ENCODE peak calls at places on chromosomes 6 and 20, in four cellular contexts. E is ovary, X is upper lobe of left lung, U is suprapubic skin. F is an unnamed sample. For H3K36me3, the result is how much of the 10 kb centered on the place peaks cover.

GRCh38 chr6:144248003-144248402 is 37.1 kb upstream of the UTRN start:
- DNase-seq in X (no peak), U (no peak), E (no peak), F (no peak)

GRCh38 chr20:38190936-38191371 is 25.9 kb upstream of the TGM2 start:
- DNase-seq in U (no peak), X (no peak), E (no peak), F (no peak)

GRCh38 chr6:114142256-114142655 is 171.3 kb upstream of the HDAC2 start:
- DNase-seq in X (no peak), U (no peak), E (no peak), F (no peak)

GRCh38 chr6:32947552-32948465 is 5.1 kb downstream of the HLA-DMA start:
- DNase-seq in U (no peak), E (no peak), X (no peak), F (no peak)

GRCh38 chr6:111709201-111709600 is 103.5 kb upstream of the TRAF3IP2 start:
- DNase-seq in X (no peak), U (no peak), E (no peak), F (no peak)

GRCh38 chr6:125086716-125087115 is 66.9 kb upstream of the TPD52L1 start:
- DNase-seq in E (no peak), U (no peak), X (no peak), F (no peak)

GRCh38 chr6:14452567-14453527 is 335.3 kb downstream of the CD83 start:
- DNase-seq in X (no peak), U (no peak), E (no peak), F (no peak)

GRCh38 chr6:93968126-93968525 is 548.8 kb upstream of the EPHA7 start:
- DNase-seq in X (no peak), U (no peak), E (no peak), F (no peak)

GRCh38 chr6:21102624-21103023 is 490.9 kb upstream of the SOX4 start:
- DNase-seq in E (no peak), U (no peak), X (no peak), F (peak)

GRCh38 chr6:136083540-136083939 is 166.6 kb downstream of the MTFR2 start:
- DNase-seq in E (no peak), U (no peak), X (no peak), F (no peak)

GRCh38 chr6:170159040-170159965 is 131.6 kb downstream of the DLL1 start:
- DNase-seq in E (peak), X (peak), U (peak), F (no peak)

GRCh38 chr20:37798312-37798711 is 104.5 kb downstream of the CTNNBL1 start:
- DNase-seq in E (no peak), X (no peak), U (no peak), F (no peak)

GRCh38 chr6:24205020-24205492 is 79.0 kb downstream of the NRSN1 start:
- DNase-seq in E (no peak), X (no peak), U (no peak), F (no peak)

GRCh38 chr6:168190646-168191443 is 111.8 kb upstream of the FRMD1 start:
- DNase-seq in X (no peak), U (peak), E (no peak), F (peak)

GRCh38 chr20:47743671-47744070 is 41.6 kb downstream of the SULF2 start:
- DNase-seq in E (no peak), U (no peak), X (no peak), F (no peak)

GRCh38 chr20:19265646-19266374 is 53.4 kb downstream of the SLC24A3 start:
- DNase-seq in E (no peak), X (no peak), U (no peak), F (no peak)

GRCh38 chr6:114579486-114579885 is 236.7 kb upstream of the HS3ST5 start:
- DNase-seq in U (no peak), E (no peak), X (no peak), F (no peak)

GRCh38 chr6:104003803-104004516 is 855.8 kb downstream of the HACE1 start:
- DNase-seq in X (no peak), U (no peak), E (no peak), F (no peak)

GRCh38 chr20:20491110-20491783 is 123.3 kb downstream of the INSM1 start:
- DNase-seq in X (no peak), U (no peak), E (no peak), F (no peak)

GRCh38 chr20:750801-751200 is 17.5 kb downstream of the SLC52A3 start:
- DNase-seq in X (no peak), E (no peak), U (no peak), F (no peak)

GRCh38 chr20:325889-326644 is 715 bp downstream of the SOX12 start:
- DNase-seq in E (peak), U (peak), X (peak), F (peak)

GRCh38 chr6:217048-217659 is 75.1 kb upstream of the DUSP22 start:
- DNase-seq in X (peak), U (no peak), E (no peak), F (peak)

GRCh38 chr6:17393335-17394191 is at the start of gene CAP2:
- DNase-seq in X (peak), U (peak), E (peak), F (peak)

GRCh38 chr6:87421576-87421975 is 13.8 kb downstream of the CFAP206 start:
- DNase-seq in U (no peak), X (no peak), E (no peak), F (no peak)

GRCh38 chr6:169982461-169983386 is 231.3 kb downstream of the ERMARD start:
- DNase-seq in U (no peak), X (peak), E (no peak), F (no peak)

GRCh38 chr6:166023273-166023989 is 144.2 kb downstream of the TBXT start:
- DNase-seq in E (no peak), U (no peak), X (no peak), F (no peak)

GRCh38 chr20:20837574-20838021 is 125.2 kb upstream of the RALGAPA2 start:
- DNase-seq in E (peak), X (no peak), U (no peak), F (peak)

GRCh38 chr6:27951040-27951439 is 6.0 kb upstream of the OR2B6 start:
- DNase-seq in X (no peak), U (no peak), E (no peak), F (no peak)

GRCh38 chr20:20095114-20095872 is 43.0 kb downstream of the CFAP61 start:
- DNase-seq in E (no peak), X (no peak), U (no peak), F (no peak)

GRCh38 chr6:12875061-12875460 is 158.5 kb downstream of the PHACTR1 start:
- DNase-seq in E (no peak), U (no peak), X (no peak), F (no peak)

GRCh38 chr20:36839150-36839549 is 36.8 kb upstream of the TLDC2 start:
- DNase-seq in E (no peak), X (peak), U (no peak), F (no peak)

DNA sequence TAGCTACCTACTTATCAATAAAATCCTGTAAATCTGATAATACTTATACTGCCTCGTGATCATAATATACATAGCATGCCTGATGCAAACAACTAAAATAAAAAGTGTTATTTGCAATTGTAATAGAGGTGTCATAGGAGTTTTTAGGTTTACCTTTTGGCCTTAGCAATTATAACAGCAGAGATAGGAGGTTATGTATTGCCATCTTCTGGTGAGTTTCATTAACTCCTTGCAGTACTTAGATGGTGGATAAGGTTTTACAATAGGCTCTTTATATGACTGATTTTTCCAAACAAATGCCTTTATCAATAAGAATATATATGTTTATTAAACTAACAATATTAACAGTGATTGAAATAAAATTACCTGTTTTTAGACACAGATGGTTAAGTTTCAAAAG is 27.8 kb upstream of the MYCT1 start:
- DNase-seq in U (no peak), X (no peak), E (no peak), F (no peak)
- TF ChIP-seq CTCF in U (no peak), X (no peak), E (peak), F (no peak)

DNA sequence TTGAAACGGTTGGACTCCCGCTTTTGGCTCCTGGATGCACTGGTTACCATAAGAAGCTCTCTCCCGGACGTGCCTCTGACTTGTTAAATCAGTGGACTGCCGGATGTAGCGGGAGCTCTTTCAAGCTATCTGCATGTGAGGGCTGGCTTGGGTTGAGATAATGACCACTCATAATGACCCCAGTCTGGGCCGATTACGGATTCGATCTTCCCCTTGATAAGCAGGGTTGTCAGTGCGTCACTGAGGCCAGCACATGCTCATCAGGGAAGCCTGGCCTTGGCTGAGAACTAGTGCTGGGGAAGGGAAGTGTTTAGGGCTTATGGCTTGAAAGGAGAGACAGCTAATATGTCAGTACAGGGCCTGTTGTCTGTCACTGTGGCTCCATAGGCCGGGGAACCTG is 528.1 kb downstream of the CDH26 start:
- DNase-seq in X (no peak), E (no peak), U (no peak), F (no peak)
- H3K36me3 ChIP-seq in X (under half), E (under half), U (under half), F (under half)

GRCh38 chr20:2282181-2282580 is 13.6 kb upstream of the TGM3 start:
- DNase-seq in U (no peak), X (no peak), E (no peak), F (no peak)

GRCh38 chr20:2281563-2281962 is 14.2 kb upstream of the TGM3 start:
- DNase-seq in E (no peak), U (no peak), X (no peak), F (no peak)

GRCh38 chr20:2283706-2284423 is 11.9 kb upstream of the TGM3 start:
- DNase-seq in X (no peak), U (no peak), E (no peak), F (no peak)

GRCh38 chr20:2279245-2279779 is 16.5 kb upstream of the TGM3 start:
- DNase-seq in E (no peak), U (no peak), X (no peak), F (no peak)

DNA sequence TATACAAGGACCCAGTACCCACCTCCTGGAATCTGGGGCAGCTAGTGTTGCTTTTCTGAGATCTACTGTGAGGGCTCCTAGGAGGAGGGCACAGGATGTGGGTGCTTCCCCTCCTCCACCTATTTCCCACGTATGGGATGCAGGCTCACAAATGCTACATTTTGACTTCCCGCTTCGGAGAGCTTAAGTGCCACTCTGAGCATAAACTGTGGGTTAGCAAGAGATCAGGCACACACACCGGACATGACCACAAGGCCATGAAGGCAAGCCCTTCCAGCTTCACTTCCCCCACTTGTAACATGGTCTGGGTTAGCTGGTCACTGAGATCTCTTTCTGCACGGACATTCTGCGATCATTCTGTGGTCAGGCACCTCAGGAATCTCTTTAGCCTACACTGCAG is 15.7 kb upstream of the TGM3 start:
- DNase-seq in E (no peak), X (no peak), U (no peak), F (no peak)
- TF ChIP-seq EP300 in E (no peak), X (no peak), U (no peak), F (no peak)

GRCh38 chr6:2748183-2748582 is 2.5 kb downstream of the MYLK4 start:
- DNase-seq in E (no peak), U (no peak), X (no peak), F (no peak)

GRCh38 chr6:2752477-2753115 is 1.9 kb upstream of the MYLK4 start:
- DNase-seq in E (no peak), X (no peak), U (no peak), F (no peak)

GRCh38 chr6:2751871-2752270 is 1.1 kb upstream of the MYLK4 start:
- DNase-seq in X (no peak), E (no peak), U (no peak), F (no peak)

GRCh38 chr6:2750832-2751231 is at the start of gene MYLK4:
- DNase-seq in E (no peak), U (no peak), X (no peak), F (no peak)

DNA sequence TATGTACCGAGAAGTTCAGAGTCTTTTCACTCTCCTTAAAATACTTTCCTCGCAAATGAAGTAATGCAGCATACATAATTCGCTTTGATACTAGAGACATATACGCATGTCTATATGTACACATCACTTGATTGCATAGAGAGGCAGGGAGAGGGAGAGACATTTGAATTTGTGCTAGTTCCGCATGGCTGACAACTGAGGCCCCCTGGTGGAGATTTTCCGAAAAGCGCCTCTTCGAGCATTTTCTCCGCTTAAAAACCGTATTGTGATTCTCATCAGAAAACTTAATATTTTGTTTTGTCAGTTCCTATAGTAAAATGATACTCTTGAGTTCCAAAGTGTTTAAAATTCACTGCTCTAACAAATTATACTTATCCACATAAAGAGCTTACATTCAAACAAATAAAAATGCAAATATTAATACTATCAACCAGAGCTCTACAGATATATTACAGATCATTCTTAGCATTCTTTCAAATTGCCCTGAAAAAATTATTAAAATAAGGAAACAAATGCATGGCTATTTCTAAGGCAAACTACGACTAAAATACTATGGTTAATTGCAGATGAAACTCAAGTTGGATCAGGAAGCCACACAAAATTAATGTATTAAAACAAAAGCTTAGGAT is 636 bp downstream of the MYLK4 start:
- DNase-seq in E (peak), X (no peak), U (no peak), F (peak)
- TF ChIP-seq CTCF in E (peak), X (peak), U (peak), F (peak)

GRCh38 chr20:63494084-63494419 is 4.8 kb downstream of the EEF1A2 start:
- DNase-seq in E (no peak), X (no peak), U (no peak), F (no peak)

GRCh38 chr20:63493563-63494020 is 5.3 kb downstream of the EEF1A2 start:
- DNase-seq in X (peak), U (no peak), E (no peak), F (no peak)

GRCh38 chr20:63495771-63496403 is 3.0 kb downstream of the EEF1A2 start:
- DNase-seq in X (peak), E (peak), U (no peak), F (peak)

GRCh38 chr20:63495167-63495720 is 3.6 kb downstream of the EEF1A2 start:
- DNase-seq in U (no peak), X (no peak), E (no peak), F (no peak)

GRCh38 chr20:63494420-63495166 is 4.3 kb downstream of the EEF1A2 start:
- DNase-seq in E (no peak), U (no peak), X (peak), F (no peak)
- H3K36me3 ChIP-seq in E (under half), U (under half), X (under half), F (under half)

DNA sequence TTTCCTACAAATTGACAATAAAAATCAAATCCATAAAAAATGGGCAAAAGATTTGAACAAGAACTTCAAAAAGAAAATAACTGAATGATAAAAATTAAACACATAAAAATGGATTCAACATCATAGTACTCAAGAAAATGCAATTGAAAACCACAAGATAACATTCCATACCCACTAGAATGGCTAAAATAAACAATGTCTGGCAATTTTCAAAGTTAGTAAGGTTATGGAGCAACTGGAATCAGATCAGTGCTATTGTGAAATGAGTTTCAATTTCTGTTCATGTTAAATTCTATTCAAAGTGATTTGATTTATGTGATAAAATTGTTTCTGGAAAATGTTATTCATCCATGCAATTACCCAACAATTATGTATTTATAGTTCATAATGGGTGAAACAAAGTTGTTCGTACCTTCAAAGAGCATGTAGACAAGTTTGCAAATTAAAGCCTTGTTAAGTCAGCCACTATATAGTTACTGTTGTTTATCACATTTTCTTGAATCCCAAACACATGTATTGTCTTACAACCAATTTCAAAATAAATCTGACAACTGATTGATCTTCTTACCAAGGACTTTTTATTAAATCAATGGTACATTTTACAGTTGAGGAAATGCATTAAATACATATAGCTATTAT is 151.5 kb upstream of the CENPW start:
- DNase-seq in E (no peak), X (no peak), U (no peak), F (no peak)
- TF ChIP-seq EP300 in E (no peak), X (no peak), U (no peak), F (no peak)

GRCh38 chr20:6637160-6637579 is 130.3 kb upstream of the BMP2 start:
- DNase-seq in X (no peak), E (no peak), U (no peak), F (no peak)

GRCh38 chr20:6641012-6641411 is 126.5 kb upstream of the BMP2 start:
- DNase-seq in E (no peak), X (no peak), U (no peak), F (no peak)

GRCh38 chr20:6635034-6635736 is 132.3 kb upstream of the BMP2 start:
- DNase-seq in U (no peak), E (no peak), X (no peak), F (no peak)

GRCh38 chr20:6632187-6632586 is 135.3 kb upstream of the BMP2 start:
- DNase-seq in U (no peak), E (no peak), X (no peak), F (no peak)

GRCh38 chr20:6636209-6637159 is 131.0 kb upstream of the BMP2 start:
- DNase-seq in X (no peak), U (no peak), E (no peak), F (no peak)
- TF ChIP-seq CTCF in X (peak), U (no peak), E (no peak), F (peak)

DNA sequence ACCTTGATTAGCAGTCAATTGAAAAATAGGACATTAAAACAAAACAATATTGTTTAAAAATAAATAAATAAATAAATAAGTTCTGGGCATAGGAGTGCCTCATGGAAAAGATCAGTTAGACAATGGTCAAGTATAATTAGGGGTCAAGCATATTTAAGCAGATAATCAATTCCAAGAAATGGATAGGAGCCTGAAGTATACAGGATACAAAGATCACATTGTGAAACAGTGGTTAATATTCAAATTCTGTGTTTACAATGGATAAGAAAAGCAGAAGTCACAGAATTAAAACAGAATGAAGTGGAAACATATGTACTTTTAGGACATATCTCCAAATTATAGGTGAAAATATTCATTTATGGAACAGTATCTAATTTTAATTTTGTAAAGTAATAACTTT is 1028.6 kb upstream of the CITED2 start:
- DNase-seq in U (no peak), X (no peak), E (no peak), F (no peak)
- H3K36me3 ChIP-seq in U (under half), X (under half), E (under half), F (under half)

GRCh38 chr6:137733353-137733746 is 133.7 kb upstream of the TNFAIP3 start:
- DNase-seq in U (no peak), X (no peak), E (no peak), F (no peak)

GRCh38 chr6:137734005-137734874 is 132.8 kb upstream of the TNFAIP3 start:
- DNase-seq in U (no peak), E (no peak), X (no peak), F (no peak)

GRCh38 chr6:137736919-137737318 is 130.1 kb upstream of the TNFAIP3 start:
- DNase-seq in X (no peak), E (no peak), U (no peak), F (no peak)

GRCh38 chr6:137736048-137736846 is 130.8 kb upstream of the TNFAIP3 start:
- DNase-seq in X (no peak), E (no peak), U (no peak), F (no peak)

GRCh38 chr6:137734875-137735182 is 132.2 kb upstream of the TNFAIP3 start:
- DNase-seq in E (no peak), U (no peak), X (no peak), F (no peak)
- TF ChIP-seq EP300 in E (no peak), U (no peak), X (no peak), F (no peak)